ENCODE peak calls at places on chromosomes 6 and 20, in four cellular contexts. J, H, O and Z are unnamed samples.

GRCh38 chr6:5565976-5566375 is 304.7 kb downstream of the FARS2 start:
- DNase-seq in J (no peak), H (no peak), O (no peak), Z (no peak)

GRCh38 chr6:157107915-157108651 is 215.2 kb downstream of the TMEM242 start:
- DNase-seq in J (no peak), H (no peak), O (peak; percentile 43), Z (no peak)

GRCh38 chr6:68108243-68108835 is 526.7 kb upstream of the ADGRB3 start:
- DNase-seq in J (no peak), H (no peak), O (no peak), Z (no peak)

GRCh38 chr20:49938173-49939163 is 2.3 kb downstream of the RNF114 start:
- DNase-seq in J (no peak), H (peak; percentile 52), O (no peak), Z (no peak)

GRCh38 chr20:10074513-10074912 is 39.7 kb downstream of the ANKEF1 start:
- DNase-seq in J (no peak), H (no peak), O (peak; percentile 16), Z (no peak)

GRCh38 chr20:19628570-19629134 is 129.4 kb upstream of the RIN2 start:
- DNase-seq in J (peak; percentile 59), H (peak; percentile 27), O (peak; percentile 44), Z (peak; percentile 67)

GRCh38 chr6:4550227-4550597 is 226.0 kb upstream of the CDYL start:
- DNase-seq in J (no peak), H (no peak), O (no peak), Z (no peak)

GRCh38 chr20:6122111-6122872 is 538 bp downstream of the FERMT1 start:
- DNase-seq in J (no peak), H (no peak), O (no peak), Z (peak; percentile 15)

GRCh38 chr6:135088818-135089809 is 34.5 kb upstream of the HBS1L start:
- DNase-seq in J (peak; percentile 28), H (no peak), O (peak; percentile 17), Z (peak; percentile 18)

GRCh38 chr6:10613077-10613476 is 81.3 kb downstream of the C6orf52 start:
- DNase-seq in J (no peak), H (no peak), O (no peak), Z (no peak)